ENCODE peak calls at places on chromosomes 3 and 15, in four cellular contexts. One of them, this sample, is unnamed.

GRCh38 chr3:32435911-32436815 is 44.5 kb downstream of the CMTM7 start:
- DNase-seq in psoas muscle: no peak
- DNase-seq in cardiac muscle cell: no peak
- DNase-seq in IMR-90: no peak
- DNase-seq in this sample: no peak

GRCh38 chr3:187352581-187353575 is 15.3 kb upstream of the RTP4 start:
- DNase-seq in psoas muscle: no peak
- DNase-seq in cardiac muscle cell: no peak
- DNase-seq in IMR-90: peak
- DNase-seq in this sample: no peak

GRCh38 chr3:160126046-160126445 is 99.2 kb upstream of the C3orf80 start:
- DNase-seq in psoas muscle: no peak
- DNase-seq in cardiac muscle cell: no peak
- DNase-seq in IMR-90: no peak
- DNase-seq in this sample: no peak

GRCh38 chr15:83064859-83065258 is 2.2 kb downstream of the BTBD1 start:
- DNase-seq in psoas muscle: no peak
- DNase-seq in cardiac muscle cell: no peak
- DNase-seq in IMR-90: peak
- DNase-seq in this sample: no peak

GRCh38 chr3:31476209-31476608 is 56.5 kb upstream of the STT3B start:
- DNase-seq in psoas muscle: no peak
- DNase-seq in cardiac muscle cell: no peak
- DNase-seq in IMR-90: no peak
- DNase-seq in this sample: no peak

GRCh38 chr3:31562525-31562924 is 29.8 kb downstream of the STT3B start:
- DNase-seq in psoas muscle: no peak
- DNase-seq in cardiac muscle cell: no peak
- DNase-seq in IMR-90: no peak
- DNase-seq in this sample: no peak

GRCh38 chr3:44227622-44228021 is 14.1 kb upstream of the TOPAZ1 start:
- DNase-seq in psoas muscle: no peak
- DNase-seq in cardiac muscle cell: no peak
- DNase-seq in IMR-90: no peak
- DNase-seq in this sample: no peak

GRCh38 chr3:192207661-192208060 is 519.7 kb downstream of the FGF12 start:
- DNase-seq in psoas muscle: no peak
- DNase-seq in cardiac muscle cell: peak
- DNase-seq in IMR-90: no peak
- DNase-seq in this sample: no peak

GRCh38 chr3:32459474-32459873 is 43.2 kb downstream of the CMTM6 start:
- DNase-seq in psoas muscle: no peak
- DNase-seq in cardiac muscle cell: no peak
- DNase-seq in IMR-90: no peak
- DNase-seq in this sample: no peak

GRCh38 chr3:191026746-191027145 is 164.3 kb upstream of the GMNC start:
- DNase-seq in psoas muscle: no peak
- DNase-seq in cardiac muscle cell: no peak
- DNase-seq in IMR-90: no peak
- DNase-seq in this sample: no peak
- H3K27ac ChIP-seq in psoas muscle: no peak
- H3K27ac ChIP-seq in cardiac muscle cell: no peak
- H3K27ac ChIP-seq in IMR-90: no peak
- H3K27ac ChIP-seq in this sample: no peak

DNA sequence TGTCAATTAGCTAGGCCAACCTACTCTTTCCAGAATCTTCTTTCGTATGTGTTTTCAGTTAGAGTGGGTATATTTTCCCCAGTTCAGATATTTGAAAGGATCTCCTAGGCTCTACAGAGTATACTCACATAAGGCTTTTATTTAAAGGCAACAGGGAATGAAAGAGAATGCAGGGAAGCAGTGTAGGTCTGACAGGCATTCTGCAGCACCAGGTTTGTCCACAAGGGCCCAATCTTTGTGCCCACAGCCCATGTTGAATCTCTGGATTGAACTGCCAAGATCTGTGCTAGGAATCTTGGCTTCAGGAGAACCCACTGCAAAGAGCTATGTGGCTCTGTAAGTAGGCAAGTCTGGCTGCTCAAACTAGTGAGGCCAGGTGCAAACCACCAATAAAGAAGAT is 24.2 kb upstream of the GALNT15 start:
- DNase-seq in psoas muscle: no peak
- DNase-seq in cardiac muscle cell: no peak
- DNase-seq in IMR-90: no peak
- DNase-seq in this sample: no peak
- TF ChIP-seq CTCF in psoas muscle: no peak
- TF ChIP-seq CTCF in cardiac muscle cell: no peak
- TF ChIP-seq CTCF in IMR-90: no peak
- TF ChIP-seq CTCF in this sample: no peak

DNA sequence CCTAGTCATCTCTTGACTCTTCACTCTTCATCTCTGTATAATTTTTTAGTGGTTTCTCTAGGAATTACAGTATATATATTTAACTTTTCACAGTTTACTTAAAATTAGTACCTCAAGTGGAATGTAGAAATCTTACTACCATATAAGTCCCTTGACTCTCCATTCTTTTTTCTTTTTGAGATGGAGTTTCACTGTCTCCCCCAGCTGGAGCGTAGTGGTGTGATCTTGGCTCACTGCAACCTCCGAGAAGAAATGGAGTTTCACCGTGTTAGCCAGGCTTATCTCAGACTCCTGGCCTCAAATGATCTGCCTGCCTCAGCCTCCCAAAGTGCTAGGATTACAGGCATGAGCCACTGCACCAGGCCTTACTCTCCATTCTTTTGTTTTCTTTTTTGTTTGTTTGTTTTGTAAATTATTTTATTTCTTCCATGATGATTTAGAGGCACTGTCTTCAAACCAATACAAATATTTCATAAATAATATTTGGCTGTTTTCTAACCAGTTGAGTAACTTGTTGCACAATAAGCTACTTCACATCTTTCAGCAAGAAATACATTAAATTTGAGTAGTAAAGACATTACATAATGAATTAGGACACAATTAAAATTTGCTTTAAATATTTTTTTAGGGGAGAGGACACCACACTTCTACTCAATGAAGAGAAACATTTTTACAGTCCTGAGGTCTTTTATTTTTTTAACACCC is 144.8 kb downstream of the RBPMS2 start:
- DNase-seq in psoas muscle: no peak
- DNase-seq in cardiac muscle cell: peak
- DNase-seq in IMR-90: peak
- DNase-seq in this sample: no peak
- H3K27ac ChIP-seq in psoas muscle: no peak
- H3K27ac ChIP-seq in cardiac muscle cell: no peak
- H3K27ac ChIP-seq in IMR-90: peak
- H3K27ac ChIP-seq in this sample: no peak

GRCh38 chr3:127848131-127849129 is 26.1 kb upstream of the MGLL start:
- DNase-seq in psoas muscle: no peak
- DNase-seq in cardiac muscle cell: peak
- DNase-seq in IMR-90: peak
- DNase-seq in this sample: no peak
- TF ChIP-seq CTCF in psoas muscle: no peak
- TF ChIP-seq CTCF in cardiac muscle cell: no peak
- TF ChIP-seq CTCF in IMR-90: no peak
- TF ChIP-seq CTCF in this sample: no peak